ENCODE peak calls at places on chromosomes 11 and 22, in ten cellular contexts. One of them, this sample, is unnamed.

GRCh38 chr11:14446701-14447169 is 52.9 kb downstream of the COPB1 start:
- DNase-seq in globus pallidus: no peak
- DNase-seq in NCI-H460: no peak
- DNase-seq in aorta: no peak
- DNase-seq in T-helper 2 cell treated with Interferon-gamma antibody and Interleukin-4, amounts not matched to agents 5 μg/mL and 100 μg/mL, for 36 hours: no peak
- DNase-seq in activated CD8-positive, alpha-beta T cell treated with anti-CD3 and anti-CD28 coated beads, Interleukin-2, amount 10 ng/mL, durations not matched to agents 7 days and 5 days: no peak
- DNase-seq in A172: peak
- DNase-seq in GM06990: no peak
- DNase-seq in activated CD4-positive, alpha-beta T cell treated with anti-CD3 and anti-CD28 coated beads for 48 hours: no peak
- DNase-seq in iPS DF 19.7: no peak
- DNase-seq in this sample: no peak

GRCh38 chr22:24950272-24950902 is 2.1 kb upstream of the KIAA1671 start:
- DNase-seq in T-helper 2 cell treated with Interferon-gamma antibody and Interleukin-4, amounts not matched to agents 5 μg/mL and 100 μg/mL, for 36 hours: no peak
- DNase-seq in NCI-H460: no peak
- DNase-seq in aorta: no peak
- DNase-seq in A172: peak
- DNase-seq in globus pallidus: no peak
- DNase-seq in GM06990: no peak
- DNase-seq in activated CD8-positive, alpha-beta T cell treated with anti-CD3 and anti-CD28 coated beads, Interleukin-2, amount 10 ng/mL, durations not matched to agents 7 days and 5 days: no peak
- DNase-seq in iPS DF 19.7: peak
- DNase-seq in activated CD4-positive, alpha-beta T cell treated with anti-CD3 and anti-CD28 coated beads for 48 hours: no peak
- DNase-seq in this sample: no peak

GRCh38 chr11:128503231-128503991 is 83.9 kb downstream of the ETS1 start:
- DNase-seq in A172: peak
- DNase-seq in NCI-H460: no peak
- DNase-seq in GM06990: no peak
- DNase-seq in iPS DF 19.7: no peak
- DNase-seq in activated CD8-positive, alpha-beta T cell treated with anti-CD3 and anti-CD28 coated beads, Interleukin-2, amount 10 ng/mL, durations not matched to agents 7 days and 5 days: no peak
- DNase-seq in globus pallidus: no peak
- DNase-seq in T-helper 2 cell treated with Interferon-gamma antibody and Interleukin-4, amounts not matched to agents 5 μg/mL and 100 μg/mL, for 36 hours: no peak
- DNase-seq in aorta: no peak
- DNase-seq in activated CD4-positive, alpha-beta T cell treated with anti-CD3 and anti-CD28 coated beads for 48 hours: no peak
- DNase-seq in this sample: peak

GRCh38 chr11:130675917-130676316 is 227.5 kb downstream of the ADAMTS15 start:
- DNase-seq in activated CD8-positive, alpha-beta T cell treated with anti-CD3 and anti-CD28 coated beads, Interleukin-2, amount 10 ng/mL, durations not matched to agents 7 days and 5 days: no peak
- DNase-seq in globus pallidus: no peak
- DNase-seq in A172: no peak
- DNase-seq in GM06990: no peak
- DNase-seq in activated CD4-positive, alpha-beta T cell treated with anti-CD3 and anti-CD28 coated beads for 48 hours: no peak
- DNase-seq in iPS DF 19.7: no peak
- DNase-seq in aorta: no peak
- DNase-seq in NCI-H460: no peak
- DNase-seq in T-helper 2 cell treated with Interferon-gamma antibody and Interleukin-4, amounts not matched to agents 5 μg/mL and 100 μg/mL, for 36 hours: no peak
- DNase-seq in this sample: no peak

GRCh38 chr22:39941661-39942060 is 18.5 kb upstream of the TMA7B start:
- DNase-seq in A172: no peak
- DNase-seq in activated CD8-positive, alpha-beta T cell treated with anti-CD3 and anti-CD28 coated beads, Interleukin-2, amount 10 ng/mL, durations not matched to agents 7 days and 5 days: no peak
- DNase-seq in iPS DF 19.7: no peak
- DNase-seq in aorta: no peak
- DNase-seq in GM06990: no peak
- DNase-seq in NCI-H460: no peak
- DNase-seq in globus pallidus: no peak
- DNase-seq in T-helper 2 cell treated with Interferon-gamma antibody and Interleukin-4, amounts not matched to agents 5 μg/mL and 100 μg/mL, for 36 hours: no peak
- DNase-seq in activated CD4-positive, alpha-beta T cell treated with anti-CD3 and anti-CD28 coated beads for 48 hours: no peak
- DNase-seq in this sample: no peak

GRCh38 chr11:78046486-78046854 is 17.2 kb upstream of the THRSP start:
- DNase-seq in aorta: no peak
- DNase-seq in globus pallidus: no peak
- DNase-seq in iPS DF 19.7: no peak
- DNase-seq in activated CD4-positive, alpha-beta T cell treated with anti-CD3 and anti-CD28 coated beads for 48 hours: no peak
- DNase-seq in GM06990: no peak
- DNase-seq in T-helper 2 cell treated with Interferon-gamma antibody and Interleukin-4, amounts not matched to agents 5 μg/mL and 100 μg/mL, for 36 hours: no peak
- DNase-seq in A172: no peak
- DNase-seq in activated CD8-positive, alpha-beta T cell treated with anti-CD3 and anti-CD28 coated beads, Interleukin-2, amount 10 ng/mL, durations not matched to agents 7 days and 5 days: no peak
- DNase-seq in NCI-H460: no peak
- DNase-seq in this sample: no peak

GRCh38 chr11:66548774-66549630 is 2.3 kb downstream of the ACTN3 start:
- DNase-seq in T-helper 2 cell treated with Interferon-gamma antibody and Interleukin-4, amounts not matched to agents 5 μg/mL and 100 μg/mL, for 36 hours: no peak
- DNase-seq in activated CD8-positive, alpha-beta T cell treated with anti-CD3 and anti-CD28 coated beads, Interleukin-2, amount 10 ng/mL, durations not matched to agents 7 days and 5 days: no peak
- DNase-seq in iPS DF 19.7: no peak
- DNase-seq in A172: no peak
- DNase-seq in GM06990: no peak
- DNase-seq in NCI-H460: no peak
- DNase-seq in globus pallidus: no peak
- DNase-seq in aorta: no peak
- DNase-seq in activated CD4-positive, alpha-beta T cell treated with anti-CD3 and anti-CD28 coated beads for 48 hours: no peak
- DNase-seq in this sample: no peak

GRCh38 chr11:130772266-130773227 is 143.7 kb downstream of the SNX19 start:
- DNase-seq in T-helper 2 cell treated with Interferon-gamma antibody and Interleukin-4, amounts not matched to agents 5 μg/mL and 100 μg/mL, for 36 hours: no peak
- DNase-seq in aorta: no peak
- DNase-seq in activated CD8-positive, alpha-beta T cell treated with anti-CD3 and anti-CD28 coated beads, Interleukin-2, amount 10 ng/mL, durations not matched to agents 7 days and 5 days: no peak
- DNase-seq in A172: peak
- DNase-seq in GM06990: no peak
- DNase-seq in activated CD4-positive, alpha-beta T cell treated with anti-CD3 and anti-CD28 coated beads for 48 hours: no peak
- DNase-seq in NCI-H460: no peak
- DNase-seq in globus pallidus: no peak
- DNase-seq in iPS DF 19.7: no peak
- DNase-seq in this sample: peak

GRCh38 chr11:2987881-2988280 is 4.2 kb downstream of the NAP1L4 start:
- DNase-seq in A172: no peak
- DNase-seq in activated CD8-positive, alpha-beta T cell treated with anti-CD3 and anti-CD28 coated beads, Interleukin-2, amount 10 ng/mL, durations not matched to agents 7 days and 5 days: peak
- DNase-seq in T-helper 2 cell treated with Interferon-gamma antibody and Interleukin-4, amounts not matched to agents 5 μg/mL and 100 μg/mL, for 36 hours: no peak
- DNase-seq in activated CD4-positive, alpha-beta T cell treated with anti-CD3 and anti-CD28 coated beads for 48 hours: peak
- DNase-seq in globus pallidus: no peak
- DNase-seq in iPS DF 19.7: no peak
- DNase-seq in GM06990: no peak
- DNase-seq in aorta: no peak
- DNase-seq in NCI-H460: no peak
- DNase-seq in this sample: no peak

GRCh38 chr22:48649031-48649430 is 1178.6 kb downstream of the BRD1 start:
- DNase-seq in activated CD8-positive, alpha-beta T cell treated with anti-CD3 and anti-CD28 coated beads, Interleukin-2, amount 10 ng/mL, durations not matched to agents 7 days and 5 days: no peak
- DNase-seq in A172: no peak
- DNase-seq in globus pallidus: no peak
- DNase-seq in NCI-H460: no peak
- DNase-seq in activated CD4-positive, alpha-beta T cell treated with anti-CD3 and anti-CD28 coated beads for 48 hours: no peak
- DNase-seq in aorta: no peak
- DNase-seq in T-helper 2 cell treated with Interferon-gamma antibody and Interleukin-4, amounts not matched to agents 5 μg/mL and 100 μg/mL, for 36 hours: no peak
- DNase-seq in GM06990: no peak
- DNase-seq in iPS DF 19.7: no peak
- DNase-seq in this sample: no peak

GRCh38 chr11:81669944-81670526 is 1063.6 kb downstream of the FAM181B start:
- DNase-seq in NCI-H460: no peak
- DNase-seq in A172: no peak
- DNase-seq in aorta: no peak
- DNase-seq in T-helper 2 cell treated with Interferon-gamma antibody and Interleukin-4, amounts not matched to agents 5 μg/mL and 100 μg/mL, for 36 hours: no peak
- DNase-seq in iPS DF 19.7: no peak
- DNase-seq in activated CD4-positive, alpha-beta T cell treated with anti-CD3 and anti-CD28 coated beads for 48 hours: no peak
- DNase-seq in globus pallidus: no peak
- DNase-seq in GM06990: no peak
- DNase-seq in activated CD8-positive, alpha-beta T cell treated with anti-CD3 and anti-CD28 coated beads, Interleukin-2, amount 10 ng/mL, durations not matched to agents 7 days and 5 days: no peak
- DNase-seq in this sample: no peak

GRCh38 chr22:48832592-48832991 is 995.1 kb downstream of the BRD1 start:
- DNase-seq in NCI-H460: no peak
- DNase-seq in GM06990: no peak
- DNase-seq in iPS DF 19.7: no peak
- DNase-seq in activated CD4-positive, alpha-beta T cell treated with anti-CD3 and anti-CD28 coated beads for 48 hours: peak
- DNase-seq in T-helper 2 cell treated with Interferon-gamma antibody and Interleukin-4, amounts not matched to agents 5 μg/mL and 100 μg/mL, for 36 hours: no peak
- DNase-seq in A172: peak
- DNase-seq in activated CD8-positive, alpha-beta T cell treated with anti-CD3 and anti-CD28 coated beads, Interleukin-2, amount 10 ng/mL, durations not matched to agents 7 days and 5 days: peak
- DNase-seq in aorta: no peak
- DNase-seq in globus pallidus: no peak
- DNase-seq in this sample: no peak

GRCh38 chr11:3042496-3043314 is 14.5 kb downstream of the CARS1 start:
- DNase-seq in aorta: no peak
- DNase-seq in A172: no peak
- DNase-seq in activated CD8-positive, alpha-beta T cell treated with anti-CD3 and anti-CD28 coated beads, Interleukin-2, amount 10 ng/mL, durations not matched to agents 7 days and 5 days: no peak
- DNase-seq in NCI-H460: no peak
- DNase-seq in activated CD4-positive, alpha-beta T cell treated with anti-CD3 and anti-CD28 coated beads for 48 hours: no peak
- DNase-seq in T-helper 2 cell treated with Interferon-gamma antibody and Interleukin-4, amounts not matched to agents 5 μg/mL and 100 μg/mL, for 36 hours: no peak
- DNase-seq in globus pallidus: no peak
- DNase-seq in GM06990: no peak
- DNase-seq in iPS DF 19.7: no peak
- DNase-seq in this sample: no peak

GRCh38 chr22:45477366-45478107 is 25.1 kb upstream of the FBLN1 start:
- DNase-seq in globus pallidus: no peak
- DNase-seq in GM06990: no peak
- DNase-seq in iPS DF 19.7: no peak
- DNase-seq in activated CD4-positive, alpha-beta T cell treated with anti-CD3 and anti-CD28 coated beads for 48 hours: no peak
- DNase-seq in T-helper 2 cell treated with Interferon-gamma antibody and Interleukin-4, amounts not matched to agents 5 μg/mL and 100 μg/mL, for 36 hours: no peak
- DNase-seq in aorta: no peak
- DNase-seq in activated CD8-positive, alpha-beta T cell treated with anti-CD3 and anti-CD28 coated beads, Interleukin-2, amount 10 ng/mL, durations not matched to agents 7 days and 5 days: no peak
- DNase-seq in NCI-H460: no peak
- DNase-seq in A172: no peak
- DNase-seq in this sample: no peak

GRCh38 chr11:69010964-69011623 is 2.0 kb downstream of the MRGPRF start:
- DNase-seq in aorta: peak
- DNase-seq in globus pallidus: peak
- DNase-seq in activated CD4-positive, alpha-beta T cell treated with anti-CD3 and anti-CD28 coated beads for 48 hours: peak
- DNase-seq in T-helper 2 cell treated with Interferon-gamma antibody and Interleukin-4, amounts not matched to agents 5 μg/mL and 100 μg/mL, for 36 hours: peak
- DNase-seq in NCI-H460: peak
- DNase-seq in activated CD8-positive, alpha-beta T cell treated with anti-CD3 and anti-CD28 coated beads, Interleukin-2, amount 10 ng/mL, durations not matched to agents 7 days and 5 days: peak
- DNase-seq in iPS DF 19.7: no peak
- DNase-seq in A172: peak
- DNase-seq in GM06990: peak
- DNase-seq in this sample: peak

GRCh38 chr11:91997178-91997577 is 227.4 kb upstream of the FAT3 start:
- DNase-seq in GM06990: no peak
- DNase-seq in iPS DF 19.7: no peak
- DNase-seq in A172: no peak
- DNase-seq in NCI-H460: no peak
- DNase-seq in aorta: no peak
- DNase-seq in T-helper 2 cell treated with Interferon-gamma antibody and Interleukin-4, amounts not matched to agents 5 μg/mL and 100 μg/mL, for 36 hours: no peak
- DNase-seq in globus pallidus: no peak
- DNase-seq in activated CD4-positive, alpha-beta T cell treated with anti-CD3 and anti-CD28 coated beads for 48 hours: no peak
- DNase-seq in activated CD8-positive, alpha-beta T cell treated with anti-CD3 and anti-CD28 coated beads, Interleukin-2, amount 10 ng/mL, durations not matched to agents 7 days and 5 days: no peak
- DNase-seq in this sample: no peak

GRCh38 chr11:20058749-20059458 is 101.4 kb downstream of the DBX1 start:
- DNase-seq in GM06990: no peak
- DNase-seq in A172: no peak
- DNase-seq in NCI-H460: no peak
- DNase-seq in globus pallidus: no peak
- DNase-seq in iPS DF 19.7: no peak
- DNase-seq in T-helper 2 cell treated with Interferon-gamma antibody and Interleukin-4, amounts not matched to agents 5 μg/mL and 100 μg/mL, for 36 hours: no peak
- DNase-seq in activated CD4-positive, alpha-beta T cell treated with anti-CD3 and anti-CD28 coated beads for 48 hours: no peak
- DNase-seq in activated CD8-positive, alpha-beta T cell treated with anti-CD3 and anti-CD28 coated beads, Interleukin-2, amount 10 ng/mL, durations not matched to agents 7 days and 5 days: no peak
- DNase-seq in aorta: no peak
- DNase-seq in this sample: no peak